ENCODE peak calls at places on chromosomes 2 and 18, in six cellular contexts. N is A549, U is tibial nerve, R is IMR-90, L is right lobe of liver, X is sigmoid colon. I is an unnamed sample.

GRCh38 chr2:202267495-202267894 is 1.9 kb downstream of the NOP58 start:
- DNase-seq in X (no peak), N (no peak), R (no peak), L (no peak), U (no peak), I (no peak)

GRCh38 chr2:212979799-212980198 is 171.6 kb downstream of the IKZF2 start:
- DNase-seq in R (no peak), L (no peak), U (no peak), X (no peak), N (no peak), I (no peak)

GRCh38 chr2:95297088-95297487 is at the start of gene KCNIP3:
- DNase-seq in R (no peak), U (no peak), N (no peak), L (no peak), X (no peak), I (no peak)

GRCh38 chr2:232951891-232952290 is 61.2 kb downstream of the NGEF start:
- DNase-seq in L (no peak), R (no peak), U (no peak), X (no peak), N (peak; percentile 31), I (no peak)

GRCh38 chr2:173053043-173053699 is 22.5 kb upstream of the MAP3K20 start:
- DNase-seq in L (no peak), N (no peak), U (no peak), X (no peak), R (no peak), I (no peak)

GRCh38 chr2:61887684-61888303 is 662 bp downstream of the CCT4 start:
- DNase-seq in X (no peak), N (peak; percentile 44), L (no peak), R (peak; percentile 36), U (peak; percentile 8), I (no peak)

GRCh38 chr2:11073251-11073650 is 82.0 kb upstream of the SLC66A3 start:
- DNase-seq in L (no peak), X (no peak), N (peak; percentile 54), U (no peak), R (peak; percentile 50), I (no peak)

GRCh38 chr18:37489011-37489410 is 76.6 kb downstream of the CELF4 start:
- DNase-seq in R (no peak), X (no peak), U (no peak), N (no peak), L (no peak), I (no peak)

GRCh38 chr2:161905389-161906046 is 168.5 kb downstream of the DPP4 start:
- DNase-seq in X (no peak), N (peak; percentile 9), L (no peak), U (no peak), R (no peak), I (no peak)

GRCh38 chr2:43467889-43468288 is 127.9 kb downstream of the THADA start:
- DNase-seq in N (no peak), X (no peak), L (no peak), R (peak; percentile 63), U (no peak), I (no peak)

GRCh38 chr2:47520825-47521665 is 118.1 kb downstream of the MSH2 start:
- DNase-seq in U (no peak), X (no peak), N (peak; percentile 83), L (no peak), R (peak; percentile 61), I (peak; percentile 88)

GRCh38 chr2:131105950-131106801 is 1.0 kb downstream of the PLEKHB2 start:
- DNase-seq in U (peak; percentile 41), R (peak; percentile 53), L (peak; percentile 63), N (peak; percentile 52), X (no peak), I (no peak)

GRCh38 chr2:73516033-73516432 is 126.2 kb downstream of the NAT8 start:
- DNase-seq in N (no peak), L (no peak), X (no peak), R (peak; percentile 12), U (no peak), I (no peak)

GRCh38 chr18:8706545-8706980 is 1.2 kb downstream of the MTCL1 start:
- DNase-seq in L (no peak), N (no peak), U (no peak), X (peak; percentile 65), R (peak; percentile 16), I (no peak)

GRCh38 chr2:129761569-129762021 is 217.9 kb upstream of the RAB6C start:
- DNase-seq in N (no peak), L (no peak), R (no peak), U (no peak), X (no peak), I (no peak)

GRCh38 chr2:185628985-185629384 is 109.6 kb upstream of the FSIP2 start:
- DNase-seq in X (no peak), U (no peak), N (peak; percentile 24), L (no peak), R (no peak), I (no peak)

DNA sequence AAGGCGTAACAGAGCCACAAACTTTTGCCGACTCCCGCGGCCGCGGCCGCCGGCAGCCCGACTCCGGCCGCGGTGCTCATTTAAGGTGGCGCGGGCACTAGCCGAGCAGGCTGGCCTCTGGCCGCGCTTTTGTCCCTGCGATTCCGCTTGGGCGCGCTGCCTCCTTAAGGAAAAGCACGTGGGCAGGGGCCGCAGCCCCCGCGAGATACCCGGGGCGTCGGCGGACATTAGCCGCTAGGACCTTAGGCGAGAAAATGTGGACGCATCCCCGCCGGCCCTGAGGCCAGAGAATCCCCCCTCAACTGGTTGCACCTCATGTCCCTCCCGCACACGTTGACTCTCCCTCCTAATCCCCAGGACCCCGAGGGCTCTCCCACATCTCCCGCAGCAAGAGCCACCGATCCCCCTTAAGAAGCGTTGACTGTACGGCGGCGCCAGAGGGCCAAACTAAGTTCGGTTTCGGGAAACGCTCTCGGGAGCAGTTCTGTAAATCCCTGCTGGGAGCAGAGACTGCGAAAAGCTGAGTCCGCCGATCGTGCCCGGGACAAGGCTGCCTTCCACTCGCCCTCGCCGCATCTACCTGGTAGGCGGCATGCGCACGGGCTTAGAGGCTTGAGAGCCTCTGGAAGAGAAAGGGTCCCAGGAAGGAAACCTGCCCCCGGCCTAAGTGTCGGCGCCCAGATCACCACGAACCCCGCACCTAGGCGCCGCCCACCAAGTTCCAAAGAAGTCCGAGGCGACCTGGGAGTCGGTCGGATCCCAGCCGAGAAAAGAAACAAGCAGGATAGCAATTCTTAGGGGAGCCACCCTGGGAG is 1.8 kb upstream of the SATB2 start:
- DNase-seq in U (peak; percentile 90), N (peak; percentile 96), R (peak; percentile 95), L (peak; percentile 94), X (peak; percentile 96), I (peak; percentile 71)
- TF ChIP-seq POLR2A in U (no peak), N (peak; percentile 14), R (no peak), L (peak; percentile 35), X (no peak), I (no peak)

DNA sequence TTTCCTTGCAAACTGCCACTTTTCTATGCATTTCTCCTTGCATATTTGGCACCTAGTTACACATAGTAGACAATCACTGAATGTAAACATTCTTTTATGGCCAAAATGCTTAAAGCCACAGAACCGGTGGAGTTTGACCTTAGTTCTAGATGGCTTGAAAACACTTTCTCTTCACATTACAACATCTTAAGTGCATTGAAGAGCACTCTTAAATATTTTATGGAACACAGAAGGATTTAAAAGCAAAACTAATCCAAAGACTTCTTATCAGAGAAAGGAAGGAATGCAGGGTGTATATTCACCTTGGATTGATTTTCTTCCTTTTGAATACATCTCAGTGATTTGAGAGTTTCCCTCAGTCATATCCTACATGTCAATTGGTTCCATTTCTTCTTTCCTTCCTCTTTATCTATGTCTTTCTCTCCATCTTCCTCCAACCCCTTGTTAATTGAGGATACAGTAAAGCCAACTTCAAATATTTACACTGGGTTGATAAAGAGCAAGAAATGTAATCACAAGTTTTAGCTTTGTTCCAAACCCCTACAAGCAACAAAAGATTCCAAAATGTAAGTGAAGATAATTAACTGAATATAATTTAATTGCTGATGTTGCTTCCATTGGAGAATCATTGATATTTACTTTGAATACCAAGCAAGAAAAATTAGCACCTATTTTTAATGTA is 548.0 kb downstream of the CNTNAP5 start:
- DNase-seq in R (no peak), L (no peak), X (no peak), U (no peak), N (no peak), I (no peak)
- H3K4me1 ChIP-seq in R (no peaks in the 10 kb centered on the region), L (peaks cover 19% of the 10 kb centered on the region), X (no peaks in the 10 kb centered on the region), U (no peaks in the 10 kb centered on the region), N (no peaks in the 10 kb centered on the region), I (peaks cover 6% of the 10 kb centered on the region)

GRCh38 chr2:100981011-100981410 is 21.1 kb upstream of the RPL31 start:
- DNase-seq in N (no peak), U (no peak), X (no peak), L (no peak), R (no peak), I (no peak)

GRCh38 chr2:100983684-100984310 is 18.3 kb upstream of the RPL31 start:
- DNase-seq in L (no peak), X (peak; percentile 50), N (no peak), R (no peak), U (no peak), I (no peak)

GRCh38 chr2:100980046-100980445 is 22.0 kb upstream of the RPL31 start:
- DNase-seq in N (no peak), X (peak; percentile 21), U (no peak), R (no peak), L (no peak), I (no peak)

GRCh38 chr2:100983201-100983600 is 18.9 kb upstream of the RPL31 start:
- DNase-seq in N (no peak), X (peak; percentile 55), U (no peak), R (no peak), L (no peak), I (peak; percentile 66)

DNA sequence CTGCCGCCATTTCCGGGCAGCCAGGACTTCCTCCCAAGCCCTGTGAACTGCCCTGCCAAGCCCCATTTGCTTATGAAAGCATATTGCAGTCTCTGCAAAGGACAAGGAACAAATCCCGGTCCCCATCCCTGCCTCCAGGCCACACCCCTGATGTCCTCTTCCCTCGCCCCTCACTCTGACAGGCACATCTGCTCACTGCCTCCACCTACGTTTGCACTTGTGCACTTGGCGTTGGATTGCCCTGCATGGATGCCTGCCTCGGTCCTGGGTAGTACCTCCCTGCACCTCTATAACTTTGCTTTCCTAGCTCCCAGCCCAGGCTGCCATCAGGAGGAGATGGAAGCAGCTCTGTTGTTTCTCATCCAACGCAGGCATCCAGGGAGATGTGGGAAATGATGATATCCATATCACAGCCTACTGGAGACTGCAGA is 19.6 kb upstream of the RPL31 start:
- DNase-seq in L (no peak), R (no peak), U (no peak), N (peak; percentile 21), X (peak; percentile 53), I (no peak)
- H3K27ac ChIP-seq in L (no peak overlapping the region), R (no peak overlapping the region), U (no peak overlapping the region), N (no peak overlapping the region), X (no peak overlapping the region), I (no peak overlapping the region)

DNA sequence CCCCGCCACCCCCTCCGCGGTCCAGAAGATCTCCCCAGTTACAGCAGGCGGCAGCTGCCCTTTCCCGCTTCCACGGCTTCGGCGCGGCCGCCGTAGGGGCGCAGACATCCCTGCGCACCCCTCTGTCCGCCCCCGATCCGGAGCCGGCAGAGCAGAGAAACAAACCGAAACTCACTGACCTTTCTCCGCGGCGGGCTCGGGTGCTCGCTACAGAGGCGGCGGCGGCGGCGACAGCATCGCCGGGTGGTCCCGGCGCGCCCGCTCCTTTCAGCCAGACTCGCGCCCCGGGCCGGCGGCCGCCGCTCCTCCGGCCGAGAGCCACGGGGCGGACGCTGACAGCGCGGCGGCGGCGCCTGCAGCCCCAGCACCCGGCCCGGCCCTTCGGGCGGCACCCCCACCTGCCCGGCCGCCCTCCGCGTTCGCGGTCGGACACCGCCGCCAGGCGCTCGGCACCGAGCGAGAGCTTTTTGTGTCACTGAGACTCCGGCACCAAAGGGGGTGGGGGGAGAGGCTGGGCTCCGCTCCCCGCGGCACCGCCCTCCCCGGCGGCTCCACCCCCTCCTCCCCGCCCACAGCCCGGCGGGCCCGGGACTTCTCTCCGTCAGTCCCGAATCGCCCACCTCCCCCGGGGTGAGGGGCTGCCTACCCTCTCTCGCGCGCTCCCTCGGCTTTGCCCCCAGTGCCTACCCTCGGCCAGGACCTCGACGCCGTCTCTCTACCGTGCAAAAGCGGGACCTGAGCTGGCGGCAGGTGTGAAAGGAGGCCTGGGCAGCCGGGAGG is 1.4 kb upstream of the RNF152 start:
- DNase-seq in R (peak; percentile 64), N (peak; percentile 14), L (peak; percentile 93), U (peak; percentile 56), X (peak; percentile 86), I (peak; percentile 80)
- TF ChIP-seq POLR2A in R (peak; percentile 76), N (no peak), L (peak; percentile 94), U (no peak), X (peak; percentile 14), I (no peak)

I was measured in upper lobe of left lung.